ENCODE peak calls at places on chromosomes 12 and 14, in seven cellular contexts. F is BJ; S is IMR-90; A is right atrium auricular region; B is astrocyte of the spinal cord; D is CD8-positive, alpha-beta T cell; Z is heart right ventricle. E is an unnamed sample.

GRCh38 chr12:107684990-107685359 is 624 bp upstream of the PWP1 start:
- DNase-seq in F (peak), S (peak), A (no peak), B (peak), D (no peak), Z (no peak), E (peak)

GRCh38 chr12:2234951-2235350 is 182.2 kb downstream of the CACNA1C start:
- DNase-seq in F (no peak), S (no peak), A (no peak), B (no peak), D (no peak), Z (no peak), E (no peak)

GRCh38 chr12:115866909-115867525 is 410.5 kb downstream of the MED13L start:
- DNase-seq in F (no peak), S (no peak), A (no peak), B (no peak), D (no peak), Z (no peak), E (no peak)

GRCh38 chr12:52278931-52279682 is 4.7 kb downstream of the KRT86 start:
- DNase-seq in F (no peak), S (peak), A (peak), B (peak), D (peak), Z (peak), E (peak)

GRCh38 chr14:47278233-47278842 is 397.1 kb downstream of the MDGA2 start:
- DNase-seq in F (no peak), S (no peak), A (no peak), B (peak), D (peak), Z (no peak), E (no peak)

GRCh38 chr14:68109132-68109531 is 289.6 kb downstream of the RAD51B start:
- DNase-seq in F (peak), S (peak), A (no peak), B (no peak), D (no peak), Z (no peak), E (peak)

GRCh38 chr12:52615208-52615868 is 3.0 kb downstream of the KRT73 start:
- DNase-seq in F (no peak), S (peak), A (peak), B (no peak), D (no peak), Z (no peak), E (no peak)

GRCh38 chr14:81341405-81342180 is 58.5 kb downstream of the STON2 start:
- DNase-seq in F (no peak), S (no peak), A (no peak), B (no peak), D (no peak), Z (no peak), E (no peak)

GRCh38 chr14:21940887-21941855 is 267.6 kb upstream of the OR4E1 start:
- DNase-seq in F (no peak), S (peak), A (no peak), B (peak), D (peak), Z (no peak), E (peak)

GRCh38 chr12:106136263-106136662 is 2.5 kb downstream of the NUAK1 start:
- DNase-seq in F (peak), S (peak), A (peak), B (peak), D (peak), Z (peak), E (peak)

GRCh38 chr12:56087220-56087619 is 7.3 kb downstream of the ERBB3 start:
- DNase-seq in F (no peak), S (no peak), A (peak), B (no peak), D (no peak), Z (peak), E (no peak)

GRCh38 chr14:71529855-71530254 is 402.4 kb upstream of the RGS6 start:
- DNase-seq in F (no peak), S (no peak), A (peak), B (peak), D (no peak), Z (no peak), E (peak)

GRCh38 chr12:110670161-110670701 is 18.7 kb downstream of the HVCN1 start:
- DNase-seq in F (no peak), S (no peak), A (no peak), B (no peak), D (no peak), Z (no peak), E (no peak)

GRCh38 chr12:113152835-113153814 is 3.6 kb downstream of the CFAP73 start:
- DNase-seq in F (peak), S (peak), A (peak), B (peak), D (peak), Z (peak), E (peak)
- TF ChIP-seq CTCF in F (peak), S (peak), A (no peak), B (peak), D (no peak), Z (peak), E (peak)

DNA sequence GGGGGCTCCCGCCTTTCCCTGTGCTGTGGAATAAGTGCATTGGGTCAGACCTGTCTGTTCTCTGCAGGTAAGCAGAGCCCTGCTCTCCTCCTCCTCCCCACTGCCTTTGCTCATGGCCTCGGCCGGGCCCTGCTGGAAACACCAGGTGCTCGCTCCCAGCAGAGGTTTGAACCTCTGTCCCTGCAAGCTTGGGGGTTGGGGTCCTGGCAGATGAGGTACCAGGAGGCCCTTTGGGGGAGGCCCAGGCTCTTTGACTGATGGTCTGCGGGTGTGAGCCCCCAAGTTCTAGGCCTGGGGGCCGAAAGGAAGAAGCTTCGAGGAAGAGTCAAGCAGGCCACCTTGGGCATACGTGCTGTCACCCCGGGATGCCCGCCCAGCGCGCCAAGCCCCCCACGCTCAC is 22.1 kb upstream of the CEP170B start:
- DNase-seq in F (no peak), S (no peak), A (no peak), B (no peak), D (no peak), Z (no peak), E (no peak)
- H3K4me3 ChIP-seq in F (no peak), S (no peak), A (peak), B (no peak), D (no peak), Z (no peak), E (no peak)

DNA sequence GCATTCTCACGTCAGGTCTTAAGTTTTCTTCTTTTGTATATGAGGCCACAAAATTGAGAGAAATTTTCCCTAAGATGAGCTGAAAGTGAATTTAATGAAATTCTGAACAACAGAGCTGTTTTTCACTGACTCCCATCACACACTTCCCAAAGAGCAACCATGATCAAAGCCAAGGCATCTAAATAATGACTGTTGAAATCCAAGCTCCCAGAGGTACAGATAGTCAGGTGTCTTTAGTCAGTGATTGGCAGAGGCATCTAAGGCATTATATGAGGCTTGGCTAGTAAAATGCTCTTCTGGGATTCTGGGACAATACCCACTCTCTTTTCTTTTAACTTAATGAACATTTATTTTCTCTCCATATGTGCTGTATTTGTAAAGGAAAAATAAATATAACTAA is 1.0 kb upstream of the SSTR1 start:
- DNase-seq in F (no peak), S (no peak), A (no peak), B (no peak), D (no peak), Z (no peak), E (no peak)
- TF ChIP-seq CTCF in F (no peak), S (no peak), A (no peak), B (no peak), D (no peak), Z (no peak), E (no peak)

GRCh38 chr14:74979029-74979428 is 23.6 kb upstream of the PGF start:
- DNase-seq in F (no peak), S (no peak), A (no peak), B (no peak), D (no peak), Z (no peak), E (no peak)

GRCh38 chr14:74980746-74981661 is 21.7 kb upstream of the EIF2B2 start:
- DNase-seq in F (no peak), S (peak), A (no peak), B (peak), D (no peak), Z (no peak), E (peak)

GRCh38 chr14:74978416-74978947 is 23.1 kb upstream of the PGF start:
- DNase-seq in F (no peak), S (no peak), A (no peak), B (peak), D (no peak), Z (no peak), E (peak)

GRCh38 chr14:74980398-74980745 is 22.3 kb upstream of the EIF2B2 start:
- DNase-seq in F (no peak), S (no peak), A (no peak), B (peak), D (no peak), Z (no peak), E (no peak)

GRCh38 chr14:74979442-74980397 is 23.0 kb upstream of the EIF2B2 start:
- DNase-seq in F (no peak), S (peak), A (no peak), B (peak), D (no peak), Z (no peak), E (peak)
- H3K4me3 ChIP-seq in F (no peak), S (no peak), A (no peak), B (no peak), D (no peak), Z (no peak), E (no peak)

GRCh38 chr12:123533672-123534643 is at the start of gene RILPL1:
- DNase-seq in F (no peak), S (peak), A (peak), B (peak), D (peak), Z (peak), E (peak)
- TF ChIP-seq CTCF in F (peak), S (peak), A (peak), B (peak), D (peak), Z (no peak), E (peak)

GRCh38 chr14:100031506-100032281 is 33.5 kb upstream of the EVL start:
- DNase-seq in F (peak), S (peak), A (peak), B (peak), D (no peak), Z (no peak), E (peak)
- H3K4me3 ChIP-seq in F (peak), S (peak), A (peak), B (peak), D (no peak), Z (no peak), E (peak)

GRCh38 chr12:120529641-120530314 is 820 bp upstream of the COQ5 start:
- DNase-seq in F (no peak), S (peak), A (no peak), B (peak), D (no peak), Z (no peak), E (peak)
- TF ChIP-seq CTCF in F (peak), S (no peak), A (no peak), B (no peak), D (no peak), Z (no peak), E (peak)

DNA sequence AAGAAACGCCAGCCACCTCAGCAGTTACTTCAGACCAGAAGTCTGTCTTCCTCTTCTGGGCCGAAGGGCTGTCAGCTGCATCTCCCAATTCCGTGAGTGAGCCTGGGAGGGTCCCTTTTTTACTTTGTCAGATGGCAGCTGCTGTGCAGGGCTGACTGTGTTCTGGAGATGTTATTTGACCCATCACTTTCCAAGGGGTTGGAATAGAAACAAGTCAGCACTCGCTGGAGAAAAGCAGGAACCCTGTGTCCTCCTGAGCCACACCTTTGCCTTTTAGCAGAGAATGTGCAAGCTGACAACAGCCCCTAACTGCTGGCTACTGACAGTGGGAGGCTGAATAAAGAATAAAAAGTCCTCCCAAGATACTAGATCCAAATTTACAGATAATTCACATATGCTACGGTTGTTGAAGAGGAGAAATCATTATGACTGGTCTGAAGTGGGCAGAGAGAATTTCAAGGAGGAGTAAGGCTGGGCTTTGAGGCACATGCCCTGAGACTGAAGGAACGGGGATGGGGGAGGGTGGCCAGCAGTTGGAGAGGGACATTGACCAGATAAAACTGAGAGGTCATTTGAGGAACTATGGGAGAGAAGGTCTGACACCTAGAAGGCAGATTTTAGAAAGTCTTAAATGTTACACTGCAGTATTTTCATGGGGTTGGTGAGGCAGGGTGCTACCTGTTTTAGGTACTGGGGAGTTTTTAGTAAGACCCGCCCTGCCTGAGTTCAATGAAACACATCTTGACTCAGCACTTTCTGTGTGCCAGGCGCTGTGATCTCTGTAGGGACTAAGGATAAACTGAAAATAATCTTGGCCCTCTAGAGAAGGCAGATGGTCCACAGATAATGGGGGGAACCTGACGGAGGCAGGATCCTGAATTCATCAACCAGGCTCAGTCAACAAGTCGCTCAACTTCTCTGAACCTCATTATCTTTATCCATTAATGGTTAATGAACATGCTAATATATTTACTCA is 27.4 kb downstream of the FAM234B start:
- DNase-seq in F (no peak), S (no peak), A (no peak), B (no peak), D (no peak), Z (no peak), E (no peak)
- H3K4me3 ChIP-seq in F (no peak), S (no peak), A (no peak), B (no peak), D (no peak), Z (no peak), E (no peak)

DNA sequence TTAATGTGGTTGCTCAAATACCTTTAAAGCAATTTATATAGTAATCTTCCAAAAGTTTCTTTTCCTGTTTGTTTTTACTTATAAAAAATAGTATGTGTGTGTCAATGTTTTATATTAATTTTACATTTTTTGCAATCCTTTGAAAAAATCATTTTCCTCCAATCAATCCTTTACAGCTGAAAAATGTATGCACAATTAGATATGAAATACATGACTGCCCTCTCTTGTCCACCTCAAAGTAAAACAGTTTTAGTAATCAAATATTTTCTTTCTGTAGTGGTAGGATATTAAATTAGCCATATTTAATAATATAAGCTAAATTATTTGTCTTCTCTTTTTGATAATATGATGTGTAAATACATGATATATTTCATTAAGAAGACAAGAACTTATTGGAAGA is 269.9 kb downstream of the ADAMTS20 start:
- DNase-seq in F (no peak), S (peak), A (no peak), B (peak), D (no peak), Z (no peak), E (peak)
- TF ChIP-seq CTCF in F (peak), S (peak), A (no peak), B (peak), D (no peak), Z (peak), E (peak)